ENCODE peak calls at places on chromosomes 6 and 20, in four cellular contexts. One of them, this sample, is unnamed.

GRCh38 chr20:38113401-38114325 is 51.4 kb downstream of the TGM2 start:
- DNase-seq in neural progenitor cell: peak; percentile 72
- DNase-seq in fibroblast of lung: peak; percentile 26
- DNase-seq in Karpas-422: peak; percentile 83
- DNase-seq in this sample: no peak

GRCh38 chr20:51208162-51208561 is 185.3 kb upstream of the KCNG1 start:
- DNase-seq in Karpas-422: no peak
- DNase-seq in fibroblast of lung: no peak
- DNase-seq in neural progenitor cell: no peak
- DNase-seq in this sample: no peak

GRCh38 chr20:63118303-63118670 is 97.6 kb downstream of the YTHDF1 start:
- DNase-seq in Karpas-422: no peak
- DNase-seq in neural progenitor cell: no peak
- DNase-seq in fibroblast of lung: no peak
- DNase-seq in this sample: no peak

GRCh38 chr6:9502991-9503761 is 911.7 kb downstream of the TFAP2A start:
- DNase-seq in neural progenitor cell: peak; percentile 71
- DNase-seq in fibroblast of lung: no peak
- DNase-seq in Karpas-422: no peak
- DNase-seq in this sample: peak; percentile 49

GRCh38 chr20:37757550-37757949 is 63.7 kb downstream of the CTNNBL1 start:
- DNase-seq in Karpas-422: peak; percentile 79
- DNase-seq in neural progenitor cell: no peak
- DNase-seq in fibroblast of lung: no peak
- DNase-seq in this sample: no peak

GRCh38 chr6:29792123-29793035 is 35.2 kb upstream of the HLA-G start:
- DNase-seq in fibroblast of lung: no peak
- DNase-seq in Karpas-422: no peak
- DNase-seq in neural progenitor cell: peak; percentile 40
- DNase-seq in this sample: peak; percentile 49

GRCh38 chr20:38885357-38885756 is 40.9 kb upstream of the FAM83D start:
- DNase-seq in neural progenitor cell: no peak
- DNase-seq in Karpas-422: no peak
- DNase-seq in fibroblast of lung: no peak
- DNase-seq in this sample: no peak

GRCh38 chr6:82248233-82248735 is 740 bp upstream of the IBTK start:
- DNase-seq in fibroblast of lung: peak; percentile 48
- DNase-seq in Karpas-422: no peak
- DNase-seq in neural progenitor cell: peak; percentile 61
- DNase-seq in this sample: peak; percentile 38

GRCh38 chr6:116139917-116140316 is 14.0 kb upstream of the COL10A1 start:
- DNase-seq in neural progenitor cell: peak; percentile 16
- DNase-seq in fibroblast of lung: no peak
- DNase-seq in Karpas-422: no peak
- DNase-seq in this sample: no peak

GRCh38 chr20:23257848-23258746 is 92.5 kb upstream of the NXT1 start:
- DNase-seq in fibroblast of lung: peak; percentile 77
- DNase-seq in Karpas-422: no peak
- DNase-seq in neural progenitor cell: no peak
- DNase-seq in this sample: peak; percentile 58

GRCh38 chr6:124882580-124883393 is 79.5 kb upstream of the RNF217 start:
- DNase-seq in neural progenitor cell: no peak
- DNase-seq in Karpas-422: no peak
- DNase-seq in fibroblast of lung: peak; percentile 55
- DNase-seq in this sample: peak; percentile 93

GRCh38 chr6:44446626-44447297 is 59.3 kb downstream of the CDC5L start:
- DNase-seq in fibroblast of lung: peak; percentile 90
- DNase-seq in neural progenitor cell: no peak
- DNase-seq in Karpas-422: no peak
- DNase-seq in this sample: peak; percentile 83

GRCh38 chr6:147204843-147205311 is 660 bp downstream of the STXBP5 start:
- DNase-seq in fibroblast of lung: peak; percentile 37
- DNase-seq in Karpas-422: peak; percentile 66
- DNase-seq in neural progenitor cell: no peak
- DNase-seq in this sample: peak; percentile 52

GRCh38 chr6:87633851-87634250 is 43.9 kb downstream of the ORC3 start:
- DNase-seq in neural progenitor cell: no peak
- DNase-seq in Karpas-422: no peak
- DNase-seq in fibroblast of lung: no peak
- DNase-seq in this sample: no peak

GRCh38 chr20:17468073-17468840 is 62.9 kb downstream of the BFSP1 start:
- DNase-seq in Karpas-422: no peak
- DNase-seq in neural progenitor cell: no peak
- DNase-seq in fibroblast of lung: no peak
- DNase-seq in this sample: no peak

GRCh38 chr6:148466158-148466557 is 123.5 kb downstream of the SASH1 start:
- DNase-seq in Karpas-422: no peak
- DNase-seq in fibroblast of lung: no peak
- DNase-seq in neural progenitor cell: no peak
- DNase-seq in this sample: no peak

GRCh38 chr20:62047666-62048345 is 17.9 kb downstream of the TAF4 start:
- DNase-seq in fibroblast of lung: no peak
- DNase-seq in Karpas-422: no peak
- DNase-seq in neural progenitor cell: no peak
- DNase-seq in this sample: no peak

GRCh38 chr20:35008411-35009342 is 53.0 kb downstream of the MYH7B start:
- DNase-seq in Karpas-422: no peak
- DNase-seq in fibroblast of lung: peak; percentile 34
- DNase-seq in neural progenitor cell: no peak
- DNase-seq in this sample: no peak

GRCh38 chr6:134539865-134540323 is 222.0 kb upstream of the SGK1 start:
- DNase-seq in fibroblast of lung: no peak
- DNase-seq in Karpas-422: no peak
- DNase-seq in neural progenitor cell: no peak
- DNase-seq in this sample: no peak

GRCh38 chr6:41737591-41738130 is 2.3 kb upstream of the TFEB start:
- DNase-seq in fibroblast of lung: no peak
- DNase-seq in neural progenitor cell: no peak
- DNase-seq in Karpas-422: no peak
- DNase-seq in this sample: no peak

GRCh38 chr6:155645328-155645727 is 189.7 kb upstream of the NOX3 start:
- DNase-seq in neural progenitor cell: no peak
- DNase-seq in Karpas-422: no peak
- DNase-seq in fibroblast of lung: peak; percentile 2
- DNase-seq in this sample: no peak

GRCh38 chr20:41222703-41223102 is 85.4 kb downstream of the PLCG1 start:
- DNase-seq in neural progenitor cell: no peak
- DNase-seq in fibroblast of lung: peak; percentile 42
- DNase-seq in Karpas-422: no peak
- DNase-seq in this sample: peak; percentile 78

GRCh38 chr6:167350322-167350721 is 25.4 kb downstream of the TTLL2 start:
- DNase-seq in Karpas-422: no peak
- DNase-seq in fibroblast of lung: no peak
- DNase-seq in neural progenitor cell: peak; percentile 25
- DNase-seq in this sample: no peak

GRCh38 chr6:13427838-13428527 is 59.4 kb downstream of the GFOD1 start:
- DNase-seq in fibroblast of lung: no peak
- DNase-seq in neural progenitor cell: no peak
- DNase-seq in Karpas-422: peak; percentile 91
- DNase-seq in this sample: no peak
- H3K9ac ChIP-seq in fibroblast of lung: no peak overlapping the region
- H3K9ac ChIP-seq in neural progenitor cell: no peak overlapping the region
- H3K9ac ChIP-seq in Karpas-422: peak overlapping the region; percentile 54
- H3K9ac ChIP-seq in this sample: no peak overlapping the region

DNA sequence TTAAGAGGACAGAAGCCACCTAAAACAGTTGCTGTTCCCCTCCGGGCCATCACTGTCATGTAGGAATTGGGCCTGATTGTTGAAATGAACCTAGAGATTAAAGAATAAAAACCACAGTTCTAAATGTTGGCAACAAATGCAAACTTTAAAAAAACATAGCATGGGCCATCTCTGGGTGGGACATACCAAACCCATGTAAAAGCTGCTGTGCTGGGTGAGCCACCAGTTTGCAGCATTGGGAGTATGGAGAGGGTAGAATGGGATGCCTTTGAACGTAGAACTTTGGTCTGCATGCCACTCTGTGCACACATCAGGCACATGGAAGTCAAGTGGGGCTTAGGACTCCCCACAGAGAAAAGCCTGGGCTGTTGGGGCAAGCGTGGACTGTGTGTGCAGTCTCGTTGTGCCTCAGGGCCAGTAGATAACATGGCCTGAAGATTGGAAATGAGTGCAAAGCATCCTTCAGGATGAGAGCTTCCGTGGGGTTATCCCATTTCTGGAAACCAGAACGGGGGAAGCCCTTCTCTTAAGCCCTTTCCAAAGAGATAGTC is 28.1 kb downstream of the EPB41L1 start:
- DNase-seq in neural progenitor cell: no peak
- DNase-seq in Karpas-422: no peak
- DNase-seq in fibroblast of lung: peak; percentile 5
- DNase-seq in this sample: no peak
- H3K36me3 ChIP-seq in neural progenitor cell: no peaks in the 10 kb centered on the region
- H3K36me3 ChIP-seq in Karpas-422: no peaks in the 10 kb centered on the region
- H3K36me3 ChIP-seq in fibroblast of lung: no peaks in the 10 kb centered on the region
- H3K36me3 ChIP-seq in this sample: peaks cover 28% of the 10 kb centered on the region

GRCh38 chr6:25972128-25972527 is 9.5 kb downstream of the TRIM38 start:
- DNase-seq in Karpas-422: no peak
- DNase-seq in neural progenitor cell: no peak
- DNase-seq in fibroblast of lung: no peak
- DNase-seq in this sample: no peak

GRCh38 chr6:25966707-25967106 is 4.1 kb downstream of the TRIM38 start:
- DNase-seq in neural progenitor cell: no peak
- DNase-seq in fibroblast of lung: no peak
- DNase-seq in Karpas-422: no peak
- DNase-seq in this sample: no peak

GRCh38 chr6:25972902-25973301 is 10.3 kb downstream of the TRIM38 start:
- DNase-seq in neural progenitor cell: no peak
- DNase-seq in fibroblast of lung: no peak
- DNase-seq in Karpas-422: no peak
- DNase-seq in this sample: no peak

GRCh38 chr6:25971187-25971811 is 8.7 kb downstream of the TRIM38 start:
- DNase-seq in neural progenitor cell: no peak
- DNase-seq in fibroblast of lung: peak; percentile 95
- DNase-seq in Karpas-422: no peak
- DNase-seq in this sample: peak; percentile 89

GRCh38 chr6:25968769-25969168 is 6.2 kb downstream of the TRIM38 start:
- DNase-seq in Karpas-422: no peak
- DNase-seq in fibroblast of lung: peak; percentile 42
- DNase-seq in neural progenitor cell: no peak
- DNase-seq in this sample: peak; percentile 50
- H3K4me1 ChIP-seq in Karpas-422: peaks cover 47% of the 10 kb centered on the region
- H3K4me1 ChIP-seq in fibroblast of lung: peaks cover 13% of the 10 kb centered on the region
- H3K4me1 ChIP-seq in neural progenitor cell: peaks cover under 1% of the 10 kb centered on the region
- H3K4me1 ChIP-seq in this sample: peaks cover 78% of the 10 kb centered on the region

DNA sequence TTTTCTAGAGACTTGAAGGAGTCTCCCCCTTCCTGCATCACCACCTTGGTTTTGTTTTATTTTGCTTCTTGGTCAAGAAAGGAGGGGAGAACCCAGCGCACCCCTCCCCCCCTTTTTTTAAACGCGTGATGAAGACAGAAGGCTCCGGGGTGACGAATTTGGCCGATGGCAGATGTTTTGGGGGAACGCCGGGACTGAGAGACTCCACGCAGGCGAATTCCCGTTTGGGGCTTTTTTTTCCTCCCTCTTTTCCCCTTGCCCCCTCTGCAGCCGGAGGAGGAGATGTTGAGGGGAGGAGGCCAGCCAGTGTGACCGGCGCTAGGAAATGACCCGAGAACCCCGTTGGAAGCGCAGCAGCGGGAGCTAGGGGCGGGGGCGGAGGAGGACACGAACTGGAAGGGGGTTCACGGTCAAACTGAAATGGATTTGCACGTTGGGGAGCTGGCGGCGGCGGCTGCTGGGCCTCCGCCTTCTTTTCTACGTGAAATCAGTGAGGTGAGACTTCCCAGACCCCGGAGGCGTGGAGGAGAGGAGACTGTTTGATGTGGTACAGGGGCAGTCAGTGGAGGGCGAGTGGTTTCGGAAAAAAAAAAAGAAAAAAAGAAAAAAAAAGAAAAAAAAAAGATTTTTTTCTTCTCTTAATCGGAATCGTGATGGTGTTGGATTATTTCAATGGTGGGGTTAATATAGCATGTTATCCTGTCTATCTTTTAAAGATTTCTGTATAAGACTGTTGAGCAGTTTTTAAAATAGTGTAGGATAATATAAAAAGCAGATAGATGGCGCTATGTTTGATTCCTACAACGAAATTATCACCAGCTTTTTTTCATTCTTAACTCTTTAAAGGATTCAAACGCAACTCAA is 3.1 kb downstream of the SOX4 start:
- DNase-seq in Karpas-422: peak; percentile 75
- DNase-seq in neural progenitor cell: peak; percentile 71
- DNase-seq in fibroblast of lung: peak; percentile 77
- DNase-seq in this sample: peak; percentile 85
- H3K9ac ChIP-seq in Karpas-422: peak overlapping the region; percentile 83
- H3K9ac ChIP-seq in neural progenitor cell: peak overlapping the region; percentile 58
- H3K9ac ChIP-seq in fibroblast of lung: peak overlapping the region; percentile 78
- H3K9ac ChIP-seq in this sample: peak overlapping the region; percentile 89

GRCh38 chr6:53101006-53101405 is 35.8 kb downstream of the FBXO9 start:
- DNase-seq in fibroblast of lung: no peak
- DNase-seq in Karpas-422: no peak
- DNase-seq in neural progenitor cell: no peak
- DNase-seq in this sample: no peak

GRCh38 chr6:53104916-53105315 is 39.7 kb downstream of the FBXO9 start:
- DNase-seq in neural progenitor cell: no peak
- DNase-seq in Karpas-422: no peak
- DNase-seq in fibroblast of lung: no peak
- DNase-seq in this sample: peak; percentile 50

GRCh38 chr6:53103993-53104675 is 38.9 kb downstream of the FBXO9 start:
- DNase-seq in Karpas-422: peak; percentile 56
- DNase-seq in neural progenitor cell: peak; percentile 16
- DNase-seq in fibroblast of lung: peak; percentile 20
- DNase-seq in this sample: peak; percentile 23

GRCh38 chr6:53095716-53096115 is 30.5 kb downstream of the FBXO9 start:
- DNase-seq in neural progenitor cell: no peak
- DNase-seq in fibroblast of lung: no peak
- DNase-seq in Karpas-422: no peak
- DNase-seq in this sample: peak; percentile 16

GRCh38 chr6:53100561-53100960 is 35.4 kb downstream of the FBXO9 start:
- DNase-seq in fibroblast of lung: no peak
- DNase-seq in Karpas-422: no peak
- DNase-seq in neural progenitor cell: no peak
- DNase-seq in this sample: peak; percentile 48
- H3K36me3 ChIP-seq in fibroblast of lung: peaks cover 11% of the 10 kb centered on the region
- H3K36me3 ChIP-seq in Karpas-422: peaks cover 28% of the 10 kb centered on the region
- H3K36me3 ChIP-seq in neural progenitor cell: peaks cover 2% of the 10 kb centered on the region
- H3K36me3 ChIP-seq in this sample: peaks cover 76% of the 10 kb centered on the region

DNA sequence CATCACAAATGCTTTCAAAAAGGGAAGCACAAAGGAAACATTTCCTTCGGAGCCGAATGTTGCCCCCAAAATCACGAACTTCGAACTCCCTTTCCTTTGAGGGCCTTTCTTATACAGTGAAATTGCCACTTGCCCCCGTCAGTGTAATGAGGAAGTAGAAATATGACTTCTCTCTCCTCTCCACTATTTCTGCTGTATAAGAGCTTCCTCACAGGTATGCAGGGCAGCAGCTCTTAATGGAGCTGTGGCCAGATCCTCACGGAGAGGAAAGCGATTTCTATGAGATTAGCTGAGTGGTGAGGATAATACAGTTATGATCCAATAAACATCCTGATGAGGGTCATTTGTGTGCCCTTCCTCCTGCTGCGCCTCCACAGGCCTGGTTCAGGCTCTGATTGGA is 10.8 kb upstream of the CPNE5 start:
- DNase-seq in Karpas-422: no peak
- DNase-seq in fibroblast of lung: no peak
- DNase-seq in neural progenitor cell: no peak
- DNase-seq in this sample: no peak
- H3K4me1 ChIP-seq in Karpas-422: no peaks in the 10 kb centered on the region
- H3K4me1 ChIP-seq in fibroblast of lung: peaks cover 12% of the 10 kb centered on the region
- H3K4me1 ChIP-seq in neural progenitor cell: peaks cover 11% of the 10 kb centered on the region
- H3K4me1 ChIP-seq in this sample: peaks cover 25% of the 10 kb centered on the region